ENCODE peak calls at places on chromosomes 7 and 10, in six cellular contexts. F is transverse colon, Q is esophagus squamous epithelium, I is HCT116, P is tibial nerve, E is gastrocnemius medialis. N is an unnamed sample. For H3K4me1, the result is how much of the 10 kb centered on the place peaks cover.

GRCh38 chr10:44510716-44511115 is 125.8 kb upstream of the CXCL12 start:
- DNase-seq in F (no peak), Q (no peak), I (no peak), P (no peak), E (no peak), N (no peak)

GRCh38 chr10:28716748-28717147 is 39.4 kb downstream of the BAMBI start:
- DNase-seq in F (no peak), Q (no peak), I (no peak), P (no peak), E (no peak), N (no peak)

GRCh38 chr10:120415709-120416330 is 41.2 kb upstream of the PLPP4 start:
- DNase-seq in F (no peak), Q (no peak), I (no peak), P (no peak), E (no peak), N (no peak)

GRCh38 chr7:81330108-81330507 is 411.3 kb upstream of the SEMA3C start:
- DNase-seq in F (no peak), Q (no peak), I (no peak), P (no peak), E (no peak), N (no peak)

GRCh38 chr10:78960316-78960800 is 108.4 kb upstream of the ZMIZ1 start:
- DNase-seq in F (peak), Q (no peak), I (no peak), P (peak), E (peak), N (peak)

GRCh38 chr10:91776266-91776665 is 22.0 kb upstream of the TNKS2 start:
- DNase-seq in F (no peak), Q (no peak), I (no peak), P (no peak), E (no peak), N (no peak)

GRCh38 chr7:156985101-156985967 is 25.1 kb downstream of the MNX1 start:
- DNase-seq in F (no peak), Q (no peak), I (no peak), P (no peak), E (no peak), N (no peak)

GRCh38 chr7:25940086-25940906 is 211.7 kb upstream of the NFE2L3 start:
- DNase-seq in F (no peak), Q (no peak), I (no peak), P (no peak), E (no peak), N (no peak)

GRCh38 chr7:84105582-84105981 is 89.0 kb downstream of the SEMA3A start:
- DNase-seq in F (no peak), Q (no peak), I (no peak), P (no peak), E (no peak), N (no peak)

GRCh38 chr10:107436568-107436967 is 272.1 kb upstream of the SORCS1 start:
- DNase-seq in F (no peak), Q (no peak), I (no peak), P (no peak), E (no peak), N (no peak)

GRCh38 chr10:107433605-107434004 is 269.1 kb upstream of the SORCS1 start:
- DNase-seq in F (no peak), Q (no peak), I (no peak), P (no peak), E (no peak), N (no peak)

GRCh38 chr10:107434854-107435253 is 270.3 kb upstream of the SORCS1 start:
- DNase-seq in F (no peak), Q (no peak), I (no peak), P (no peak), E (no peak), N (no peak)

GRCh38 chr10:107437921-107438320 is 273.4 kb upstream of the SORCS1 start:
- DNase-seq in F (no peak), Q (no peak), I (no peak), P (no peak), E (no peak), N (no peak)

GRCh38 chr10:107434201-107434600 is 269.7 kb upstream of the SORCS1 start:
- DNase-seq in F (no peak), Q (no peak), I (no peak), P (no peak), E (no peak), N (no peak)
- H3K4me1 ChIP-seq in F (under half), Q (under half), I (under half), P (under half), E (under half), N (under half)

GRCh38 chr7:131374821-131375220 is 47.1 kb downstream of the MKLN1 start:
- DNase-seq in F (no peak), Q (no peak), I (no peak), P (no peak), E (no peak), N (no peak)

GRCh38 chr7:131370523-131370968 is 42.9 kb downstream of the MKLN1 start:
- DNase-seq in F (no peak), Q (no peak), I (no peak), P (no peak), E (no peak), N (no peak)

GRCh38 chr7:131372554-131372953 is 44.9 kb downstream of the MKLN1 start:
- DNase-seq in F (no peak), Q (no peak), I (no peak), P (no peak), E (no peak), N (no peak)

GRCh38 chr7:131369354-131369753 is 41.7 kb downstream of the MKLN1 start:
- DNase-seq in F (no peak), Q (no peak), I (no peak), P (no peak), E (no peak), N (no peak)

DNA sequence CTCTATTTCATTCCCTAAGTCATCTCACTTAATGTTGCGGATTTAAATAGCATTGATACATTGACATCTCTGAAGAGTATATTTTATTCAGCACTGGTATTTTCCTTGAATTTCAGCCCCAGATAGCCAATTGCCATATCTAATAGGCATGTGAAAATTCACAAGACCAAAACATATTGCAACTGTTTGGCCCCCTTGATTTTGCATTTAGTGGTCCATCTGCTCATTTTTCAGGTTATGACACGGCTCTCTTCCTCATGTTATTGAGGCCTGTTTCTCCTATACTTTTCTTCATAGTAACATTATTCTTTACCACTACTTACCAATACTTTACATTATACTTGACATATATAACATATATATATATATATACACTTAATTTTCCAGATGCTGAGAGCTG is 43.7 kb downstream of the MKLN1 start:
- DNase-seq in F (no peak), Q (no peak), I (no peak), P (no peak), E (no peak), N (no peak)
- TF ChIP-seq POLR2A in F (no peak), Q (no peak), I (no peak), P (no peak), E (no peak), N (no peak)

DNA sequence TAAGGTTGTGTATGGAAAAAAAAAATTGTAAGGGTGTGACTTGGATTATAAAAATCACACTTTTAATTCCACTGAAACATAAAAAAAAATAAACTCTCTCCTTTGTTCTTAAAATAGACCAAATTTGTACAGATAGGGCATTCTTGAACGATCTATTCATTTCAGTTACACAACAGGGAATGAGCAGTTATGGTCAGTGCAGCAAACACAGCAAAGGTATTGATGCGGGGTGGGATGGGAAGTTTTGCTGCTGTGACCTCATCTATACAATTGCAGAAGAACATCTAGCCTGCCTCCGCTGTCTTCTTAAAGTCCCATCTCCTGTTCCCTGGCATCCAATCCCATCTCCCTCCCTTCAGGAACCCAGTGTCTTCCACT is 580.2 kb downstream of the SUGCT start:
- DNase-seq in F (no peak), Q (no peak), I (no peak), P (no peak), E (no peak), N (no peak)
- H3K4me1 ChIP-seq in F (under half), Q (under half), I (under half), P (under half), E (under half), N (under half)

GRCh38 chr10:17662193-17663138 is 18.5 kb downstream of the STAM start:
- DNase-seq in F (no peak), Q (no peak), I (no peak), P (no peak), E (no peak), N (no peak)
- TF ChIP-seq POLR2A in F (no peak), Q (no peak), I (no peak), P (no peak), E (no peak), N (no peak)

DNA sequence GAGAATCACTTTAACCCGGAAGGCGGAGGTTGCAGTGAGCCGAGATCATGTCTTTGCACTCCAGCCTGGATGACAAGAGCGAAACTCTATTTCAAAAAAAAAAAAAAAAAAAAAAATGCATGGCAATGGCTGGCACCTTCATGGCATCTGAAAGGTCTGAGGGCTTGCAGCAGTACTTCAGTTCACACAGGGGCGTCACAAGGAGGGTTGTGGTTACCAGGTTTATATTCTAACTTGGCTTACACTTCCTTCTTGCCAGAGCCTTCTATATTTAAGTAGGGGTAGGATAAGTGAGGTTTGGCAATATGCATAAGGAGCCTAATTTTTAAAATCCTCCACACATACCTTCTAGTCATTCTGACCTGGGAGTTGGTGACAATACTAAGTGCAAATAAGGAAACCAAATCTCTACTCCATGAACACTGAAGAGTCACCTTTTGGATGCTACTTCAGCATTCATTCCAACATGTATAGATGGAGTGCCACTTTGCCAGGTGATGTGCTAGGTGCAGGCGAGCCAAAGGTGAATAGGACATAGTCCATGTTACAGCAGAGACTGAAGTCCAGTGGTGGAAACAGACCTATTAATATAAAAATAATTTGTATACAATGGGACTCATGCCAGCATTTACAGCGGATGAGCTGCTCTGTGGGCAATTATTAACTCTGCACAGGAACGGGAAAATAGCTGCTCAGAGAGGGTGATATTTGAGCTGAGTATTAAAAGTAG is 57.8 kb upstream of the PDCD4 start:
- DNase-seq in F (no peak), Q (no peak), I (no peak), P (no peak), E (no peak), N (no peak)
- H3K4me1 ChIP-seq in F (under half), Q (under half), I (under half), P (under half), E (under half), N (under half)

GRCh38 chr7:127586346-127586745 is 950 bp upstream of the GCC1 start:
- DNase-seq in F (no peak), Q (no peak), I (no peak), P (no peak), E (no peak), N (no peak)

GRCh38 chr7:127588697-127589482 is 679 bp downstream of the ARF5 start:
- DNase-seq in F (peak), Q (no peak), I (peak), P (peak), E (peak), N (peak)

GRCh38 chr7:127589901-127590300 is 1.7 kb downstream of the ARF5 start:
- DNase-seq in F (no peak), Q (no peak), I (no peak), P (no peak), E (no peak), N (no peak)

GRCh38 chr7:127587663-127588018 is 570 bp upstream of the ARF5 start:
- DNase-seq in F (peak), Q (no peak), I (no peak), P (no peak), E (no peak), N (no peak)

DNA sequence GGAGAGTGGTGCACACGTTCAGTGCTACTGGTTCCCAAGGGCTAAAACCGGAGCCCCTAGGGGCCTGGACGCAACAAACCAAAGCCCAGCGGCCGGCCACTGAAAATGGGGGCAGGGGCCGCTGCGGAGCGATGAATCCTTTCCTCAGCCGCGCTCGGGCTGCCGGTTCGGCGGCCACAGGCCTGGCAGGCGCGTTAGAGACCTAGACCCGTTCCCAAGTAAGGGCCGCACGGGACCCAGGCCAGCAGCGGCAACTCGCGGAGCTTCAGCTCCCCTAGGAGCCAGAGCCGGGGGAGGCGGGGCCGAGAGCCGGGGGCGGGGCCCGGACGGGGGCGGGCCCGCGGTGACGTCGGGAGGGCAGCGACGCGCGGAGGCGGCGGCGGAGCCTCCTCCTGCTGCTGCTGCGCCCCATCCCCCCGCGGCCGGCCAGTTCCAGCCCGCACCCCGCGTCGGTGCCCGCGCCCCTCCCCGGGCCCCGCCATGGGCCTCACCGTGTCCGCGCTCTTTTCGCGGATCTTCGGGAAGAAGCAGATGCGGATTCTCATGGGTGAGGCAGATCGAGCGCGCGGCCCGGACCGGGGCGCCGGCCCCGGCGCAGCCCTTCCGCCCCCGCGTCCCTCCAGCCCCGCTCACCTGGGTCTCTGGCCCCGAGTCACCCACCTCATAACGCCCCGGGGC is at the start of gene ARF5:
- DNase-seq in F (peak), Q (peak), I (peak), P (peak), E (peak), N (peak)
- TF ChIP-seq POLR2A in F (peak), Q (peak), I (peak), P (peak), E (peak), N (peak)

GRCh38 chr10:125029584-125030242 is 87.8 kb downstream of the ZRANB1 start:
- DNase-seq in F (no peak), Q (no peak), I (no peak), P (no peak), E (no peak), N (no peak)
- H3K4me1 ChIP-seq in F (under half), Q (under half), I (under half), P (under half), E (half or more), N (under half)

N was measured in adrenal gland.